ENCODE peak calls at places on chromosomes 12 and 14, in ten cellular contexts. T is Peyer's patch, A is natural killer cell, K is GM23338, M is neural crest cell, U is fibroblast of lung, D is A549, F is tibial nerve, Z is GM20000, J is cardiac fibroblast. V is an unnamed sample.

GRCh38 chr12:34126805-34127204 is 104.5 kb downstream of the ALG10 start:
- DNase-seq in T (no peak), K (no peak), M (no peak), J (no peak), A (no peak), U (no peak), F (no peak), Z (no peak), D (no peak), V (no peak)

GRCh38 chr14:93997082-93997481 is at the start of gene CCDC197:
- DNase-seq in M (no peak), A (no peak), U (peak), K (no peak), Z (no peak), D (no peak), J (no peak), T (no peak), F (no peak), V (no peak)

GRCh38 chr12:132395908-132396305 is 66.5 kb upstream of the GALNT9 start:
- DNase-seq in D (no peak), K (no peak), T (no peak), J (no peak), Z (no peak), U (no peak), F (no peak), M (no peak), A (no peak), V (no peak)

GRCh38 chr14:72439707-72440106 is 454.2 kb downstream of the DPF3 start:
- DNase-seq in K (no peak), M (no peak), T (no peak), Z (peak), D (no peak), A (no peak), J (no peak), U (no peak), F (no peak), V (no peak)

GRCh38 chr12:46908236-46908935 is 82.6 kb upstream of the SLC38A4 start:
- DNase-seq in Z (no peak), U (peak), A (no peak), T (no peak), K (no peak), M (no peak), J (peak), D (no peak), F (no peak), V (no peak)

GRCh38 chr14:104970231-104971068 is 7.7 kb downstream of the AHNAK2 start:
- DNase-seq in F (peak), T (no peak), M (no peak), A (no peak), K (peak), D (peak), Z (no peak), U (peak), J (peak), V (no peak)

GRCh38 chr12:46891306-46891705 is 65.5 kb upstream of the SLC38A4 start:
- DNase-seq in T (no peak), U (peak), A (no peak), M (no peak), J (no peak), F (no peak), Z (no peak), D (no peak), K (no peak), V (no peak)

GRCh38 chr12:70091021-70091521 is 152.2 kb upstream of the CNOT2 start:
- DNase-seq in K (no peak), U (no peak), A (no peak), D (no peak), Z (no peak), T (no peak), F (no peak), M (no peak), J (no peak), V (no peak)

GRCh38 chr14:65279510-65279909 is 133.0 kb upstream of the FUT8 start:
- DNase-seq in Z (no peak), D (no peak), U (no peak), A (no peak), K (no peak), M (no peak), J (no peak), T (no peak), F (no peak), V (no peak)

GRCh38 chr12:117380083-117380482 is 18.7 kb upstream of the NOS1 start:
- DNase-seq in D (no peak), J (no peak), K (peak), F (no peak), Z (no peak), A (no peak), T (no peak), M (no peak), U (no peak), V (no peak)

GRCh38 chr12:63068857-63069442 is 82.1 kb downstream of the AVPR1A start:
- DNase-seq in M (peak), J (peak), U (peak), D (peak), A (no peak), F (no peak), K (peak), Z (peak), T (no peak), V (no peak)

GRCh38 chr12:113910751-113911272 is 55.3 kb downstream of the RBM19 start:
- DNase-seq in F (no peak), T (no peak), D (no peak), M (no peak), A (no peak), Z (no peak), K (no peak), J (no peak), U (no peak), V (no peak)

GRCh38 chr14:39219075-39219499 is 14.6 kb upstream of the MIA2 start:
- DNase-seq in J (peak), M (no peak), U (peak), D (peak), K (no peak), A (no peak), Z (no peak), T (no peak), F (no peak), V (no peak)

GRCh38 chr12:49489720-49490119 is 49.1 kb upstream of the KCNH3 start:
- DNase-seq in Z (no peak), U (peak), K (peak), T (no peak), F (no peak), J (peak), M (no peak), D (no peak), A (no peak), V (no peak)

GRCh38 chr14:95545769-95546168 is 10.9 kb downstream of the GLRX5 start:
- DNase-seq in K (no peak), T (no peak), Z (no peak), J (peak), M (no peak), F (no peak), D (peak), U (peak), A (no peak), V (no peak)

GRCh38 chr12:71945883-71946282 is 7.2 kb downstream of the TPH2 start:
- DNase-seq in M (no peak), T (no peak), D (no peak), J (no peak), U (no peak), K (no peak), F (no peak), A (no peak), Z (no peak), V (no peak)

GRCh38 chr12:71938728-71939385 is at the start of gene TPH2:
- DNase-seq in F (no peak), D (peak), K (peak), M (peak), J (peak), T (no peak), A (peak), Z (peak), U (peak), V (peak)

GRCh38 chr12:71942259-71942658 is 3.6 kb downstream of the TPH2 start:
- DNase-seq in T (no peak), D (no peak), U (no peak), K (no peak), M (no peak), J (no peak), F (no peak), A (no peak), Z (no peak), V (no peak)

GRCh38 chr12:71945121-71945520 is 6.5 kb downstream of the TPH2 start:
- DNase-seq in T (no peak), Z (no peak), M (no peak), J (no peak), A (no peak), F (no peak), U (no peak), K (no peak), D (no peak), V (no peak)

DNA sequence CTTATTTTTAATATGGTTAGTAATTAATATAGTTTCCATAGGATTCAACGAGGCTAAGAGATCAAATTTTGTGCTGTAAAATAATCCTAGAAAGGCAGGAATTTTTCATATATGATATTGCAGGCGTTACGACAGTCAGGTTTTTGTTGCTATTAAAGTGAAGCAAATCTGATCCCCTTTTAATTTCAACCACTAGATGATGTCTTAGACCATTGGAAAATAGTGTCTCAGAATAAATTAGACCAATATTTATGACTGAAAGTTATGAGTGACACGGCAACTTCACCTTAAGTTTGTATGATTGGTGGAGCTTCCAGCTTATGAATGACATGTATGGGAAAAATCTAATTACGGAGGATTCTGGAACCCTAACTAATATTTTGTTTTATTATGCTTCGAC is 2.5 kb downstream of the TPH2 start:
- DNase-seq in M (no peak), U (no peak), Z (no peak), K (no peak), F (no peak), A (no peak), T (no peak), D (no peak), J (no peak), V (no peak)
- TF ChIP-seq CTCF in M (no peak), U (no peak), Z (no peak), K (no peak), F (no peak), A (no peak), T (no peak), D (no peak), J (no peak), V (no peak)

DNA sequence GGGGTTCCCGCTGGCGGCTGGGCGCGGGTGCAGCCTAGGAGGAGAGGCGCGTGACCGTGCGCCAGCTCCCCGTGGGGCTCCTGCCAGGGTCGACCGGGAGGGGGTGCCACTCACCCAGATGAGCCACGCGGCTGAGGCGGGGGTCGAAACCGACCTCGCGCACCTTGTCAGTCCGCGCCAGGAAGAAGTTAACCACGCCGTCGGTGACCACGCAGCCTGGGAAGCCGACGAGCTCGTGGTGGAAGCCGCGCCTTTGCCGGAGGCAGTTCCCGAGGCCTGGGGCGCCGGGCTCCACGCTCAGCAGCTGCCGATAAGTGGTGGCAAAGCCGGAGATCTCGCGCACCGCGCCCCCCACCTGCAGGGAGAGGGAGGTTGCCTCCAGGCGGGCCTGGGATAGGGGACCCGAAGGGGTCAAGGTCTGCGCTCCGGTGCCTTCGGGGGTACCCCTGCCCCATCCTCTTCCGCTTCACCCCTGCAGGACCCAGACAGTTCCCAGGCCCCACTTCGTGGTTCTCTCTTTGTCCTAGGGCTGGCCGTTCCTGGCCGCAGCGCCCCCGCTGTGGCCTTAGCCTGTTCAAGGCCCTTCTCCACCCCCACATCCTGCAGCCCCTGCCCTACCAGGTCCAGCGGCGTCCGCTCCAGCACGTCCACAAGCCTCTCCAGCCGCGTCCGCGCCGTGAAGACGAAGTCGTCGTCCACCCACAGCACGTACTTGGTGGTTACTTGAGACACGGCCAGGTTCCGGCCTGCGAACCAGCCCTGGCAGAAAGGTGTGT is 5.3 kb downstream of the B4GALNT1 start:
- DNase-seq in M (no peak), J (no peak), Z (no peak), A (no peak), D (no peak), U (no peak), F (no peak), K (peak), T (peak), V (peak)
- TF ChIP-seq CTCF in M (no peak), J (no peak), Z (peak), A (no peak), D (no peak), U (no peak), F (no peak), K (peak), T (no peak), V (no peak)

DNA sequence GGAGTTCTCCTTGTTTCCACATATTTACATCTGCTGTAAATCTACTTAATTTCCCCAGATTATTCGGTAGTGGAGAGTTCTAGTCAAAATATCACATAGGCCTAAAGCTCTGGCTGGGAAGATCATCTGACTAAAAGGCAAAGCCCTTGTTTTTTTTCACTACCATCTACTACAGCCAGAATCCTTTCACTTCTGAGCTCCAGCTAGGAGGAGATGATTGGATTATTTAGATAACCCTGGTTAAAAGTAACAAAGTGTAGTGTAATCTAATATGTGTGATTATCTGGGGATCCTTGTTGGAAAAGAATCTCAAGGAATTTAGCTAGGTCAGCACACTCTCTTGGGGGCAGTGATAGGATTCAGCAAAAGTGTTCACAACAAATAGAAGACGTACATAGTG is 125.4 kb downstream of the DYRK2 start:
- DNase-seq in D (no peak), F (no peak), Z (no peak), A (no peak), J (no peak), U (peak), T (no peak), M (no peak), K (no peak), V (no peak)
- TF ChIP-seq CTCF in D (no peak), F (no peak), Z (no peak), A (no peak), J (no peak), U (no peak), T (no peak), M (no peak), K (no peak), V (no peak)

DNA sequence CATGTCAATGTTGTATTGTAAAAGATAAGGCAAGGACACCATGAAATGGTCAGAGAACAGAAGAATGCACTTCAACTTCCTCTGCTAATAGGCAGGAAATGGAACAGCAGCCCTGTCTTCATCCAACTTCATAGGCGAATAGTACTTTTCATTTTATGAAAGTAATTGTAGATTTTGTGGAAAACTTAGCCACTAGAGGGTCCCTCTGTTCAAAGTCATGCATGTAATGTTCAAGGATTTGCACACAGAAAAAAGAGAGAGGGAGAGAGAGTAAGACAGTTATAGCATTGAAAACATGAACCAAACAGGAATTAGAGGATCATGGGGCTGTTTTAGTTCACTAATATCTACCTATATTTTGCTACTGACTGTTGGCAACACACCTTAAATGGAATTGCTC is 172.2 kb downstream of the FLRT2 start:
- DNase-seq in D (no peak), U (no peak), M (no peak), J (no peak), A (no peak), F (no peak), Z (no peak), K (no peak), T (no peak), V (no peak)
- TF ChIP-seq CTCF in D (no peak), U (no peak), M (no peak), J (no peak), A (no peak), F (no peak), Z (no peak), K (no peak), T (no peak), V (no peak)

GRCh38 chr12:29547844-29548243 is 50.4 kb upstream of the OVCH1 start:
- DNase-seq in T (no peak), K (no peak), A (no peak), F (no peak), M (no peak), Z (no peak), J (no peak), D (no peak), U (no peak), V (no peak)

GRCh38 chr12:29551879-29552278 is 54.4 kb upstream of the OVCH1 start:
- DNase-seq in Z (no peak), D (no peak), U (no peak), F (no peak), M (no peak), T (no peak), K (no peak), J (no peak), A (no peak), V (no peak)

GRCh38 chr12:29556363-29556762 is 58.9 kb upstream of the OVCH1 start:
- DNase-seq in D (no peak), J (no peak), F (no peak), K (no peak), Z (no peak), T (no peak), M (no peak), A (no peak), U (no peak), V (no peak)

GRCh38 chr12:29552994-29553748 is 55.7 kb upstream of the OVCH1 start:
- DNase-seq in F (no peak), K (no peak), D (no peak), U (no peak), M (no peak), T (no peak), Z (no peak), A (no peak), J (peak), V (no peak)

GRCh38 chr12:29552324-29552927 is 54.9 kb upstream of the OVCH1 start:
- DNase-seq in J (peak), U (peak), D (peak), T (peak), F (peak), A (peak), M (peak), Z (peak), K (peak), V (peak)
- TF ChIP-seq CTCF in J (peak), U (peak), D (peak), T (peak), F (peak), A (peak), M (peak), Z (peak), K (peak), V (peak)

GRCh38 chr14:88411039-88411438 is 25.6 kb downstream of the SPATA7 start:
- DNase-seq in J (no peak), K (peak), A (no peak), M (no peak), T (no peak), F (no peak), U (no peak), D (no peak), Z (no peak), V (no peak)
- TF ChIP-seq CTCF in J (no peak), K (no peak), A (no peak), M (no peak), T (no peak), F (no peak), U (no peak), D (no peak), Z (no peak), V (no peak)

GRCh38 chr12:96091833-96092232 is 56.4 kb upstream of the LTA4H start:
- DNase-seq in F (no peak), K (peak), T (no peak), U (no peak), M (no peak), J (no peak), D (no peak), A (no peak), Z (no peak), V (no peak)
- TF ChIP-seq CTCF in F (no peak), K (peak), T (no peak), U (no peak), M (no peak), J (no peak), D (no peak), A (no peak), Z (no peak), V (no peak)

GRCh38 chr14:75229923-75230792 is 48.5 kb upstream of the FOS start:
- DNase-seq in K (peak), F (no peak), U (peak), J (peak), Z (peak), T (peak), A (peak), M (no peak), D (peak), V (no peak)
- TF ChIP-seq CTCF in K (peak), F (no peak), U (no peak), J (peak), Z (no peak), T (no peak), A (peak), M (peak), D (no peak), V (peak)

DNA sequence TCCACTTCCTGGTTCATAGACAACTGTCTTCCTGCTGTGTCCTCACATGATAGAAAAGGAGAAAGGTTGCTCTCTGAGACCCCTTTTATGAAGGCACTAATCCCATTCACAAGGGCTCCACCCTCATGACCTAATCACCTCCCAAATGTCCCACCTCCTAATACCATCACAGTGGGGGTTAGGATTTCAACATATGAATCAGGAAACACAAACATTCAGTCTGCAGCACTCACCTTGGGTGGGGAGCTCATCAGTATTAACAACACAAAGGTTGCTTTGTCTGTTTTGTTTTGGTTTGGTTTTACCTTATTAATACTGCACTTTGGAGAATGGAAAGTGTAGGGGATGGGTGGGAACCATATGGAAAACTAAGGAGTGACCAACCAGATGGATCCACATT is 10.5 kb upstream of the SMCO2 start:
- DNase-seq in Z (no peak), K (peak), M (no peak), U (no peak), F (no peak), D (no peak), A (no peak), T (no peak), J (no peak), V (no peak)
- TF ChIP-seq CTCF in Z (no peak), K (no peak), M (no peak), U (no peak), F (no peak), D (no peak), A (no peak), T (no peak), J (no peak), V (no peak)